ENCODE peak calls at places on chromosome 14, in five cellular contexts. K is adrenal gland, G is fibroblast of mammary gland, D is endothelial cell, X is RWPE1. E is an unnamed sample.

GRCh38 chr14:29757188-29757680 is 170.4 kb downstream of the PRKD1 start:
- DNase-seq in K (no peak), G (no peak), D (no peak), X (no peak), E (no peak)

GRCh38 chr14:34062353-34062973 is 111.6 kb upstream of the EGLN3 start:
- DNase-seq in K (no peak), G (no peak), D (no peak), X (no peak), E (no peak)

GRCh38 chr14:28163897-28164296 is 602.7 kb upstream of the FOXG1 start:
- DNase-seq in K (no peak), G (no peak), D (no peak), X (no peak), E (no peak)

GRCh38 chr14:30864934-30865333 is 9.4 kb upstream of the COCH start:
- DNase-seq in K (no peak), G (no peak), D (no peak), X (no peak), E (no peak)

GRCh38 chr14:102805454-102805891 is 28.2 kb downstream of the TRAF3 start:
- DNase-seq in K (no peak), G (peak), D (no peak), X (no peak), E (peak)

GRCh38 chr14:75643985-75644384 is 16.7 kb downstream of the ERG28 start:
- DNase-seq in K (no peak), G (no peak), D (no peak), X (no peak), E (no peak)

GRCh38 chr14:22882529-22883190 is 362 bp upstream of the REM2 start:
- DNase-seq in K (peak), G (peak), D (peak), X (peak), E (peak)

GRCh38 chr14:77286554-77286953 is 15.5 kb upstream of the NGB start:
- DNase-seq in K (no peak), G (no peak), D (no peak), X (no peak), E (no peak)

GRCh38 chr14:33999771-34000291 is 49.0 kb upstream of the EGLN3 start:
- DNase-seq in K (no peak), G (no peak), D (no peak), X (no peak), E (no peak)

GRCh38 chr14:100384819-100385813 is 62.0 kb downstream of the SLC25A47 start:
- DNase-seq in K (no peak), G (peak), D (no peak), X (peak), E (peak)

GRCh38 chr14:36518031-36518585 is 1.9 kb downstream of the NKX2-1 start:
- DNase-seq in K (no peak), G (no peak), D (no peak), X (no peak), E (no peak)

GRCh38 chr14:101927859-101928258 is 36.5 kb upstream of the DYNC1H1 start:
- DNase-seq in K (peak), G (peak), D (no peak), X (peak), E (peak)

GRCh38 chr14:26719514-26719913 is 121.7 kb upstream of the NOVA1 start:
- DNase-seq in K (no peak), G (peak), D (no peak), X (no peak), E (peak)

GRCh38 chr14:93742761-93743160 is 45.5 kb downstream of the PRIMA1 start:
- DNase-seq in K (no peak), G (no peak), D (no peak), X (no peak), E (no peak)

GRCh38 chr14:80678436-80678835 is 263.1 kb downstream of the CEP128 start:
- DNase-seq in K (no peak), G (peak), D (no peak), X (no peak), E (peak)

GRCh38 chr14:58899317-58899713 is 261.6 kb downstream of the DACT1 start:
- DNase-seq in K (no peak), G (peak), D (no peak), X (no peak), E (peak)

GRCh38 chr14:72643317-72643801 is 250.5 kb downstream of the DPF3 start:
- DNase-seq in K (peak), G (peak), D (no peak), X (peak), E (peak)

GRCh38 chr14:51554953-51555352 is 96.8 kb upstream of the FRMD6 start:
- DNase-seq in K (no peak), G (peak), D (no peak), X (no peak), E (no peak)

GRCh38 chr14:75578099-75578785 is at the start of gene FLVCR2:
- DNase-seq in K (peak), G (peak), D (peak), X (peak), E (peak)

GRCh38 chr14:50012644-50013043 is 103.7 kb downstream of the VCPKMT start:
- DNase-seq in K (no peak), G (peak), D (no peak), X (no peak), E (peak)

GRCh38 chr14:93113678-93114067 is 2.1 kb downstream of the ITPK1 start:
- DNase-seq in K (no peak), G (no peak), D (no peak), X (no peak), E (no peak)

GRCh38 chr14:91897121-91897701 is 29.9 kb upstream of the TC2N start:
- DNase-seq in K (peak), G (peak), D (no peak), X (no peak), E (no peak)

GRCh38 chr14:48323655-48324054 is 648.2 kb upstream of the MDGA2 start:
- DNase-seq in K (no peak), G (peak), D (no peak), X (peak), E (peak)

GRCh38 chr14:68785817-68786490 is 6.9 kb downstream of the ZFP36L1 start:
- DNase-seq in K (peak), G (peak), D (no peak), X (peak), E (peak)

GRCh38 chr14:89955022-89955414 is 488 bp upstream of the EFCAB11 start:
- DNase-seq in K (no peak), G (no peak), D (no peak), X (no peak), E (no peak)

GRCh38 chr14:89954045-89955021 is at the start of gene EFCAB11:
- DNase-seq in K (peak), G (peak), D (peak), X (peak), E (peak)

GRCh38 chr14:89956294-89957009 is 725 bp downstream of the TDP1 start:
- DNase-seq in K (peak), G (peak), D (peak), X (peak), E (peak)

GRCh38 chr14:89953602-89954001 is 928 bp downstream of the EFCAB11 start:
- DNase-seq in K (no peak), G (no peak), D (no peak), X (no peak), E (no peak)

DNA sequence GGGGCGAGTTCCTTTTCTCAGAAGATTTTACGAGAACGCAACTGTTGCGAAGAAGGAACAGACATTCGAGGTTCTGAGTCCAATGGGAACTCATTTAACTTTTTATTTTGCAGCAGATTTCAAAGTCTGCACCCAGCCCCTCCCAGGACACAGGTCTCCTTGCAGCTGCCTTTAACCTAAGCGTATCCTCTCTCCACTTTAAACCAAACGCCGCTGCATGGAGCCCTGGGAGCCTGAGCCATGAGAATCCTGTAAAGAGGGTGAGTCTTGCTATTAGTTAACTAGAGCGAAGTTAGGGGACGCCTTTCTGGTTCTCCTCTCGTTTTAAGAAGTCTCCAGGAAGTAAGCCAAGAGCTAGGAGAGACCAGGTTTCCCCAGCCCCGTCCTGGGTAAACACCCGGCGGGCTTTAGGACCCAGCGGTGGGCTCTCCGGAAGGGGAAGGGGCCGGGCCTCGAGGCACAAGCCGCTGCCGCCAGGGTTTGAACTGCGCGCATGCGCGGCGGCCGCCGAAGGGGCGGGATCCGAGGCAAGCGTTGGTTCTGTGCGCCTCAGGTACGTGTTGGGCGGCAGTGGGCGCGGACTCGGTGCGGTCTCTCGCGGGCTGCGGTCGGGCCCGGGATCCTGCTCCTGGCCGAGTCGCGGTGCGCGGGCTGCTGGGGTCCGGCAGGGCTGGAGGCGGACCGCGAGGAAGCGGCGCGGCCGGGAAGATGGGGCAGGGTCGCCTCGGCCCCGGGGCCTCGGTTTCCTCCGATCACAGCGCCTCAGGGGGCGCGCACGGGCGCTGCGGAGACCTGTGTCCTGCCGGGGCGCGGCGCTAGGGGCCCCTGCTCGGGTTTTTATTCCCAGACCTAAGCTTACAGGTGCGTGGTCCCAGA is at the start of gene TDP1:
- DNase-seq in K (peak), G (peak), D (peak), X (peak), E (peak)
- TF ChIP-seq CTCF in K (no peak), G (no peak), D (no peak), X (peak), E (no peak)

DNA sequence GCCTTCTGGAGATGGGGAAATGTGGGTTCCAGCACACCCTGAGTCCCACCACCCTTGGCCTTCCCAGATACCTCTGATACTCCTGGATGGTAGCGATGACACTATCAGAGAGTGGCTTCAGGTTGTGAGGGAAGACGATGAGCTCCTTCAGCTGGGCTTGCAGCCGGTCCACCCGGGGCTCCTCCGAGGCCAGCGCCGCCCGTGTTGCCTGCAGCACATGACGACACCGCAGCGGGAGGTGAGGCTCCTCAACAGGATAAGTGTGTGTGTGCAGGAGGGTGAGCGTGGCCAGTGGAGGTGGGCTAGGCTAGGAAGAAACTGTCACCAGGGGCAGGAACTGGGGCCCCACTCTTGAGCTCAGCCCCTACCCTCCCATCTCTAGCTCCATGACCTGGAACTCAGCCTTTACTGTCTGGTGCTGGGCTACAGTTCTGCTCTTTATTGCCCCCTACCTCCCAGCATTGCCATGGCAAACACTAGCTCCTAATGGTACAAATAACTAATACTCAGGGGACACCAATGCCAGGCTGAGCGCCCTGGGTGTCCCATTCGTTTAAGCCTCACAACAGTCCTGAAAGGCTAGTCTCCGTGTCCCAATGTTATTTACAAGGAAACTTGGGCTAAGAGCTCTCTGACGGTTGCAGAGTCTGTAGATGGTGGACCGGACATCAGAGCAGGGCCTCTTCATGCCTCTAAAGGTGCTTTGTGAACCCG is 64.1 kb downstream of the SYNE3 start:
- DNase-seq in K (no peak), G (no peak), D (peak), X (no peak), E (peak)
- TF ChIP-seq CTCF in K (peak), G (peak), D (peak), X (no peak), E (peak)

GRCh38 chr14:82009076-82009475 is 475.4 kb upstream of the SEL1L start:
- DNase-seq in K (no peak), G (no peak), D (no peak), X (no peak), E (no peak)
- TF ChIP-seq CTCF in K (no peak), G (no peak), D (peak), X (no peak), E (no peak)

DNA sequence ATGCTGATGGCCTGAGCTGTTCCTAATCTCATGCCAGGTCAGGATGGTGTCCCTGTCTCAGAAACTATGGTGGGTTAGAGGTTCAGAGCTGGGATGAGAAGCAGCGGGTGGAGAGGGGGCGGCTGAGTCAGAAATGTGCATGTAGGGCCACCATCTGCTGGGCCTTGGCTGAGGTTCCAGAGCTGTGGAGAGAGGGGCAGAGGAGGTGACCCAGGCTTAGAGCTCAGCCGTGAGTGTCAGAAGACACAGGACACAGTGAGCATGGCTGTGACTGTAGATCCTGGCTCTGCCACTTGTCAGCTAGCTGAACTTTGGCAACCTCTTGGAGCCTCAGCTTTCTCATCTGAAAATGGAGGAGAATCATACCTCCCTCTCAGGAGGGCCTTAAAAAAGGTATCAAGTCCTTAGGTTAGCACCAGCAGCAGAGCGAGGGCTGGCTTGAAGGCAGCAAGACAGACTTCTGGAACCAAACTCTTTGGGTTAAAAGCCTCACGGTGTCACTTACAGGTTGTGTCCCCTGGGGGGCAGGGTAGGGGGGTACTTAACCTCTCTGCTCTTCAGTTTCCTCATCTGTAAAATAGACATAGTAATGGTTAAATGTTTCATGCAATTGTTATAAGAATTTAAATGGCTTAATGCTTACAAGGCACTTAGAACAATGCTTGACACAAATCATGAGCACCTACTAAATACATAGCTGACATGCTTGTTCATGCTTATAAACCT is 34.8 kb downstream of the TMEM229B start:
- DNase-seq in K (no peak), G (no peak), D (no peak), X (no peak), E (no peak)
- TF ChIP-seq CTCF in K (no peak), G (no peak), D (no peak), X (no peak), E (no peak)

GRCh38 chr14:104971447-104972240 is 6.5 kb downstream of the AHNAK2 start:
- DNase-seq in K (no peak), G (no peak), D (no peak), X (no peak), E (no peak)
- TF ChIP-seq CTCF in K (no peak), G (no peak), D (no peak), X (no peak), E (no peak)